ENCODE peak calls at places on chromosomes 7 and 10, in six cellular contexts. One of them, this sample, is unnamed.

GRCh38 chr10:14653271-14654161 is 121.2 kb downstream of the FAM107B start:
- DNase-seq in dorsolateral prefrontal cortex: no peak
- DNase-seq in upper lobe of left lung: no peak
- DNase-seq in lung: no peak
- DNase-seq in brain microvascular endothelial cell: peak; percentile 71
- DNase-seq in psoas muscle: no peak
- DNase-seq in this sample: peak; percentile 83

GRCh38 chr10:22853906-22854447 is 73.9 kb upstream of the ARMC3 start:
- DNase-seq in dorsolateral prefrontal cortex: no peak
- DNase-seq in upper lobe of left lung: no peak
- DNase-seq in lung: no peak
- DNase-seq in brain microvascular endothelial cell: peak; percentile 20
- DNase-seq in psoas muscle: no peak
- DNase-seq in this sample: no peak

GRCh38 chr7:36155811-36156361 is 2.8 kb downstream of the EEPD1 start:
- DNase-seq in dorsolateral prefrontal cortex: peak; percentile 31
- DNase-seq in upper lobe of left lung: no peak
- DNase-seq in lung: no peak
- DNase-seq in brain microvascular endothelial cell: no peak
- DNase-seq in psoas muscle: peak; percentile 89
- DNase-seq in this sample: no peak

GRCh38 chr10:86108696-86109095 is 257.9 kb downstream of the GRID1 start:
- DNase-seq in dorsolateral prefrontal cortex: no peak
- DNase-seq in upper lobe of left lung: no peak
- DNase-seq in lung: no peak
- DNase-seq in brain microvascular endothelial cell: no peak
- DNase-seq in psoas muscle: no peak
- DNase-seq in this sample: no peak

GRCh38 chr10:110993024-110993693 is 73.8 kb downstream of the SHOC2 start:
- DNase-seq in dorsolateral prefrontal cortex: no peak
- DNase-seq in upper lobe of left lung: no peak
- DNase-seq in lung: no peak
- DNase-seq in brain microvascular endothelial cell: peak; percentile 70
- DNase-seq in psoas muscle: no peak
- DNase-seq in this sample: peak; percentile 80

GRCh38 chr7:28573751-28574295 is 161.5 kb downstream of the CREB5 start:
- DNase-seq in dorsolateral prefrontal cortex: no peak
- DNase-seq in upper lobe of left lung: no peak
- DNase-seq in lung: no peak
- DNase-seq in brain microvascular endothelial cell: no peak
- DNase-seq in psoas muscle: no peak
- DNase-seq in this sample: no peak

GRCh38 chr10:97596101-97597055 is 6.9 kb downstream of the C10orf62 start:
- DNase-seq in dorsolateral prefrontal cortex: no peak
- DNase-seq in upper lobe of left lung: no peak
- DNase-seq in lung: peak; percentile 43
- DNase-seq in brain microvascular endothelial cell: peak; percentile 76
- DNase-seq in psoas muscle: peak; percentile 81
- DNase-seq in this sample: peak; percentile 89

GRCh38 chr7:135392701-135393100 is 117.2 kb downstream of the CNOT4 start:
- DNase-seq in dorsolateral prefrontal cortex: no peak
- DNase-seq in upper lobe of left lung: no peak
- DNase-seq in lung: no peak
- DNase-seq in brain microvascular endothelial cell: no peak
- DNase-seq in psoas muscle: no peak
- DNase-seq in this sample: no peak

GRCh38 chr7:2880051-2880450 is 35.9 kb upstream of the GNA12 start:
- DNase-seq in dorsolateral prefrontal cortex: no peak
- DNase-seq in upper lobe of left lung: no peak
- DNase-seq in lung: no peak
- DNase-seq in brain microvascular endothelial cell: no peak
- DNase-seq in psoas muscle: no peak
- DNase-seq in this sample: no peak

GRCh38 chr10:20105931-20106330 is 289.7 kb downstream of the PLXDC2 start:
- DNase-seq in dorsolateral prefrontal cortex: no peak
- DNase-seq in upper lobe of left lung: no peak
- DNase-seq in lung: no peak
- DNase-seq in brain microvascular endothelial cell: peak; percentile 48
- DNase-seq in psoas muscle: no peak
- DNase-seq in this sample: no peak

GRCh38 chr7:78203042-78203720 is 404.6 kb downstream of the PHTF2 start:
- DNase-seq in dorsolateral prefrontal cortex: no peak
- DNase-seq in upper lobe of left lung: no peak
- DNase-seq in lung: no peak
- DNase-seq in brain microvascular endothelial cell: no peak
- DNase-seq in psoas muscle: no peak
- DNase-seq in this sample: no peak

GRCh38 chr7:38973760-38974159 is 3.9 kb upstream of the POU6F2 start:
- DNase-seq in dorsolateral prefrontal cortex: no peak
- DNase-seq in upper lobe of left lung: no peak
- DNase-seq in lung: no peak
- DNase-seq in brain microvascular endothelial cell: no peak
- DNase-seq in psoas muscle: no peak
- DNase-seq in this sample: no peak

GRCh38 chr10:44715081-44715480 is 196.1 kb upstream of the TMEM72 start:
- DNase-seq in dorsolateral prefrontal cortex: no peak
- DNase-seq in upper lobe of left lung: no peak
- DNase-seq in lung: no peak
- DNase-seq in brain microvascular endothelial cell: peak; percentile 53
- DNase-seq in psoas muscle: no peak
- DNase-seq in this sample: peak; percentile 77

GRCh38 chr10:80196270-80196949 is 8.9 kb downstream of the ANXA11 start:
- DNase-seq in dorsolateral prefrontal cortex: no peak
- DNase-seq in upper lobe of left lung: peak; percentile 46
- DNase-seq in lung: peak; percentile 85
- DNase-seq in brain microvascular endothelial cell: peak; percentile 42
- DNase-seq in psoas muscle: peak; percentile 91
- DNase-seq in this sample: peak; percentile 28

GRCh38 chr7:82805527-82805960 is 357.1 kb downstream of the PCLO start:
- DNase-seq in dorsolateral prefrontal cortex: no peak
- DNase-seq in upper lobe of left lung: no peak
- DNase-seq in lung: no peak
- DNase-seq in brain microvascular endothelial cell: peak; percentile 77
- DNase-seq in psoas muscle: no peak
- DNase-seq in this sample: peak; percentile 81

GRCh38 chr10:84310470-84310869 is 17.9 kb upstream of the CCSER2 start:
- DNase-seq in dorsolateral prefrontal cortex: no peak
- DNase-seq in upper lobe of left lung: no peak
- DNase-seq in lung: no peak
- DNase-seq in brain microvascular endothelial cell: peak; percentile 66
- DNase-seq in psoas muscle: no peak
- DNase-seq in this sample: no peak

GRCh38 chr7:135186841-135187253 is 16.3 kb upstream of the CYREN start:
- DNase-seq in dorsolateral prefrontal cortex: no peak
- DNase-seq in upper lobe of left lung: peak; percentile 46
- DNase-seq in lung: no peak
- DNase-seq in brain microvascular endothelial cell: no peak
- DNase-seq in psoas muscle: no peak
- DNase-seq in this sample: no peak

GRCh38 chr7:116417593-116418345 is 81.8 kb upstream of the CAV2 start:
- DNase-seq in dorsolateral prefrontal cortex: no peak
- DNase-seq in upper lobe of left lung: no peak
- DNase-seq in lung: no peak
- DNase-seq in brain microvascular endothelial cell: no peak
- DNase-seq in psoas muscle: no peak
- DNase-seq in this sample: no peak

GRCh38 chr10:132264966-132265877 is 42.5 kb downstream of the STK32C start:
- DNase-seq in dorsolateral prefrontal cortex: no peak
- DNase-seq in upper lobe of left lung: no peak
- DNase-seq in lung: no peak
- DNase-seq in brain microvascular endothelial cell: no peak
- DNase-seq in psoas muscle: peak; percentile 44
- DNase-seq in this sample: no peak

GRCh38 chr10:93069245-93069561 is 4.5 kb upstream of the CYP26A1 start:
- DNase-seq in dorsolateral prefrontal cortex: no peak
- DNase-seq in upper lobe of left lung: no peak
- DNase-seq in lung: no peak
- DNase-seq in brain microvascular endothelial cell: no peak
- DNase-seq in psoas muscle: no peak
- DNase-seq in this sample: no peak

GRCh38 chr10:118953999-118954398 is 75.5 kb upstream of the NANOS1 start:
- DNase-seq in dorsolateral prefrontal cortex: no peak
- DNase-seq in upper lobe of left lung: no peak
- DNase-seq in lung: peak; percentile 23
- DNase-seq in brain microvascular endothelial cell: no peak
- DNase-seq in psoas muscle: no peak
- DNase-seq in this sample: no peak

GRCh38 chr10:43229208-43230061 is 37.4 kb downstream of the RASGEF1A start:
- DNase-seq in dorsolateral prefrontal cortex: peak; percentile 22
- DNase-seq in upper lobe of left lung: peak; percentile 89
- DNase-seq in lung: no peak
- DNase-seq in brain microvascular endothelial cell: no peak
- DNase-seq in psoas muscle: peak; percentile 52
- DNase-seq in this sample: no peak

GRCh38 chr7:98295467-98296220 is 14.2 kb downstream of the BRI3 start:
- DNase-seq in dorsolateral prefrontal cortex: no peak
- DNase-seq in upper lobe of left lung: peak; percentile 51
- DNase-seq in lung: no peak
- DNase-seq in brain microvascular endothelial cell: no peak
- DNase-seq in psoas muscle: peak; percentile 56
- DNase-seq in this sample: no peak

GRCh38 chr7:22542669-22543068 is 42.7 kb upstream of the STEAP1B start:
- DNase-seq in dorsolateral prefrontal cortex: no peak
- DNase-seq in upper lobe of left lung: no peak
- DNase-seq in lung: no peak
- DNase-seq in brain microvascular endothelial cell: no peak
- DNase-seq in psoas muscle: no peak
- DNase-seq in this sample: no peak

GRCh38 chr7:70710011-70710480 is 421.9 kb upstream of the GALNT17 start:
- DNase-seq in dorsolateral prefrontal cortex: no peak
- DNase-seq in upper lobe of left lung: no peak
- DNase-seq in lung: no peak
- DNase-seq in brain microvascular endothelial cell: peak; percentile 28
- DNase-seq in psoas muscle: no peak
- DNase-seq in this sample: no peak

GRCh38 chr7:95780665-95781064 is 8.3 kb downstream of the DYNC1I1 start:
- DNase-seq in dorsolateral prefrontal cortex: no peak
- DNase-seq in upper lobe of left lung: no peak
- DNase-seq in lung: no peak
- DNase-seq in brain microvascular endothelial cell: no peak
- DNase-seq in psoas muscle: no peak
- DNase-seq in this sample: no peak

GRCh38 chr10:72783290-72783689 is 91.3 kb downstream of the MCU start:
- DNase-seq in dorsolateral prefrontal cortex: no peak
- DNase-seq in upper lobe of left lung: no peak
- DNase-seq in lung: no peak
- DNase-seq in brain microvascular endothelial cell: no peak
- DNase-seq in psoas muscle: no peak
- DNase-seq in this sample: no peak

GRCh38 chr7:68828575-68828974 is 769.7 kb upstream of the AUTS2 start:
- DNase-seq in dorsolateral prefrontal cortex: no peak
- DNase-seq in upper lobe of left lung: no peak
- DNase-seq in lung: no peak
- DNase-seq in brain microvascular endothelial cell: no peak
- DNase-seq in psoas muscle: no peak
- DNase-seq in this sample: no peak
- TF ChIP-seq CTCF in dorsolateral prefrontal cortex: no peak
- TF ChIP-seq CTCF in upper lobe of left lung: no peak
- TF ChIP-seq CTCF in lung: no peak
- TF ChIP-seq CTCF in brain microvascular endothelial cell: no peak
- TF ChIP-seq CTCF in psoas muscle: no peak
- TF ChIP-seq CTCF in this sample: no peak

GRCh38 chr10:123766012-123766411 is 99.9 kb downstream of the GPR26 start:
- DNase-seq in dorsolateral prefrontal cortex: no peak
- DNase-seq in upper lobe of left lung: no peak
- DNase-seq in lung: no peak
- DNase-seq in brain microvascular endothelial cell: no peak
- DNase-seq in psoas muscle: no peak
- DNase-seq in this sample: no peak

GRCh38 chr10:123759496-123760070 is 93.4 kb downstream of the GPR26 start:
- DNase-seq in dorsolateral prefrontal cortex: no peak
- DNase-seq in upper lobe of left lung: no peak
- DNase-seq in lung: no peak
- DNase-seq in brain microvascular endothelial cell: no peak
- DNase-seq in psoas muscle: no peak
- DNase-seq in this sample: no peak

GRCh38 chr10:123761666-123762230 is 95.6 kb downstream of the GPR26 start:
- DNase-seq in dorsolateral prefrontal cortex: no peak
- DNase-seq in upper lobe of left lung: peak; percentile 54
- DNase-seq in lung: no peak
- DNase-seq in brain microvascular endothelial cell: no peak
- DNase-seq in psoas muscle: no peak
- DNase-seq in this sample: no peak

GRCh38 chr10:123757853-123758252 is 91.7 kb downstream of the GPR26 start:
- DNase-seq in dorsolateral prefrontal cortex: no peak
- DNase-seq in upper lobe of left lung: no peak
- DNase-seq in lung: no peak
- DNase-seq in brain microvascular endothelial cell: no peak
- DNase-seq in psoas muscle: no peak
- DNase-seq in this sample: no peak

GRCh38 chr10:123760648-123761428 is 94.7 kb downstream of the GPR26 start:
- DNase-seq in dorsolateral prefrontal cortex: no peak
- DNase-seq in upper lobe of left lung: peak; percentile 57
- DNase-seq in lung: no peak
- DNase-seq in brain microvascular endothelial cell: no peak
- DNase-seq in psoas muscle: no peak
- DNase-seq in this sample: no peak
- TF ChIP-seq CTCF in dorsolateral prefrontal cortex: no peak
- TF ChIP-seq CTCF in upper lobe of left lung: no peak
- TF ChIP-seq CTCF in lung: no peak
- TF ChIP-seq CTCF in brain microvascular endothelial cell: no peak
- TF ChIP-seq CTCF in psoas muscle: no peak
- TF ChIP-seq CTCF in this sample: no peak

DNA sequence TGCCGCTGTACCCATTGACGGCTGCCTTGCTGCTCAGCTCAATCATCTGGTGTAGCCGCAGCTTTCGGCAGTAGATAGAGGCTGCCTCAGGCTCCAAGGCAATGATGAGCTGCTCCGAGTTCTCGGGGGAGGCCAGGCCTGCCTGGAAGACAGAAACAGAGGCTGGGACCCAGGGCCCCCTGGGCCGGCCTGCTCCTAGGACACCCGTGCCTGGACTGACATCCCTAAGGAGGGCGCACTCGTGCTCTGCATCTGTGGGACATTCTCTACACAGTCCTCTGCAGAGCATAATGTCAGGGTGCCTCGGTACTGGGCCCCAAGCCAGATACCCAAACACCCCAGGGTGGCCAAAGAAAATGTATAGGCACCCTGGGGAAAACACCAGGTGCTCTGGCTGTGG is 58.5 kb downstream of the HSPA12A start:
- DNase-seq in dorsolateral prefrontal cortex: no peak
- DNase-seq in upper lobe of left lung: no peak
- DNase-seq in lung: no peak
- DNase-seq in brain microvascular endothelial cell: no peak
- DNase-seq in psoas muscle: no peak
- DNase-seq in this sample: no peak
- TF ChIP-seq CTCF in dorsolateral prefrontal cortex: no peak
- TF ChIP-seq CTCF in upper lobe of left lung: no peak
- TF ChIP-seq CTCF in lung: no peak
- TF ChIP-seq CTCF in brain microvascular endothelial cell: no peak
- TF ChIP-seq CTCF in psoas muscle: no peak
- TF ChIP-seq CTCF in this sample: no peak

DNA sequence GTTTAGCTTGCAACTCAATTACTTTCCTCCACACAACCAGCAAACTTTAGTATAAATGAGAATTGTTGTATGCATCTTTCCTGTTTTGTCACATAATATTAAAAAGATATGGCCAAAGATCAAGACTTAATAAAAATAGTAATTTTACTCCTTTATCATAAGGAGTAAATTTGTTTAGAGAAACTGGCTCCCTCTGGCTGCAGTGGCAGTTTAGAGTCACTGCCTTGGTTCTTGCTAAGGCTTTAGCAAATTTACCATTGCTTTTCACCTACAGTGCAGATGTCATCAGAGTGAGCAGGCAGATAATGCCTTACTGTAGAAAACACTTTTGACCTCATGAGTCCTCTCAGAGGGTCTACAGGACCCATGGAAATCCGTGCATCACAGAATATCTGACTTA is 2.6 kb downstream of the PRPF18 start:
- DNase-seq in dorsolateral prefrontal cortex: no peak
- DNase-seq in upper lobe of left lung: no peak
- DNase-seq in lung: no peak
- DNase-seq in brain microvascular endothelial cell: no peak
- DNase-seq in psoas muscle: no peak
- DNase-seq in this sample: no peak
- TF ChIP-seq CTCF in dorsolateral prefrontal cortex: no peak
- TF ChIP-seq CTCF in upper lobe of left lung: no peak
- TF ChIP-seq CTCF in lung: no peak
- TF ChIP-seq CTCF in brain microvascular endothelial cell: peak; percentile 38
- TF ChIP-seq CTCF in psoas muscle: no peak
- TF ChIP-seq CTCF in this sample: peak; percentile 52